ENCODE peak calls at places on chromosomes 3 and 15, in nine cellular contexts. V is GM12878, M is hepatocyte, F is keratinocyte, W is HCT116, Q is GM23338, H is K562, I is HepG2, X is endothelial cell of umbilical vein. L is an unnamed sample.

GRCh38 chr3:23256741-23257435 is 53.8 kb downstream of the UBE2E2 start:
- DNase-seq in V (peak; percentile 16), M (no peak), F (no peak), W (no peak), Q (no peak), H (no peak), I (no peak), X (no peak), L (peak; percentile 7)

GRCh38 chr3:65288781-65289180 is 601.0 kb upstream of the ADAMTS9 start:
- DNase-seq in V (no peak), M (no peak), F (no peak), W (no peak), Q (no peak), H (no peak), I (no peak), X (no peak), L (no peak)

GRCh38 chr15:65914981-65915925 is 46.0 kb downstream of the RAB11A start:
- DNase-seq in V (no peak), M (no peak), F (no peak), W (no peak), Q (no peak), H (no peak), I (no peak), X (no peak), L (no peak)

GRCh38 chr3:22939349-22939748 is 263.8 kb upstream of the UBE2E2 start:
- DNase-seq in V (no peak), M (peak; percentile 28), F (no peak), W (no peak), Q (no peak), H (no peak), I (no peak), X (no peak), L (peak; percentile 43)

GRCh38 chr3:154181127-154181691 is 60.0 kb downstream of the ARHGEF26 start:
- DNase-seq in V (no peak), M (peak; percentile 45), F (no peak), W (no peak), Q (no peak), H (no peak), I (no peak), X (no peak), L (no peak)

GRCh38 chr3:42535981-42536784 is 33.7 kb downstream of the VIPR1 start:
- DNase-seq in V (no peak), M (peak; percentile 68), F (no peak), W (no peak), Q (peak; percentile 97), H (peak; percentile 81), I (peak; percentile 60), X (peak; percentile 16), L (peak; percentile 38)

GRCh38 chr3:119927190-119927589 is 145.3 kb downstream of the NR1I2 start:
- DNase-seq in V (no peak), M (no peak), F (no peak), W (no peak), Q (no peak), H (no peak), I (no peak), X (no peak), L (no peak)

GRCh38 chr3:137294839-137295238 is 337.1 kb downstream of the IL20RB start:
- DNase-seq in V (no peak), M (no peak), F (no peak), W (no peak), Q (peak; percentile 20), H (no peak), I (no peak), X (no peak), L (no peak)

GRCh38 chr15:38308797-38309196 is 56.2 kb downstream of the SPRED1 start:
- DNase-seq in V (peak; percentile 40), M (no peak), F (no peak), W (no peak), Q (no peak), H (no peak), I (no peak), X (no peak), L (no peak)

GRCh38 chr3:93969443-93969842 is 4.3 kb downstream of the PROS1 start:
- DNase-seq in V (no peak), M (no peak), F (no peak), W (peak; percentile 12), Q (no peak), H (peak; percentile 48), I (no peak), X (no peak), L (peak; percentile 54)

GRCh38 chr15:37101634-37102314 is 1.4 kb upstream of the MEIS2 start:
- DNase-seq in V (no peak), M (peak; percentile 85), F (no peak), W (peak; percentile 21), Q (peak; percentile 86), H (peak; percentile 90), I (peak; percentile 51), X (peak; percentile 85), L (peak; percentile 90)

GRCh38 chr3:171687998-171688397 is 122.3 kb downstream of the PLD1 start:
- DNase-seq in V (no peak), M (no peak), F (no peak), W (no peak), Q (no peak), H (no peak), I (no peak), X (no peak), L (no peak)

GRCh38 chr3:161163297-161163696 is 57.8 kb upstream of the NMD3 start:
- DNase-seq in V (no peak), M (peak; percentile 20), F (peak; percentile 53), W (peak; percentile 79), Q (peak; percentile 32), H (peak; percentile 10), I (peak; percentile 39), X (peak; percentile 54), L (peak; percentile 87)

GRCh38 chr15:63836579-63836978 is 2.8 kb upstream of the HERC1 start:
- DNase-seq in V (no peak), M (no peak), F (no peak), W (no peak), Q (no peak), H (peak; percentile 56), I (no peak), X (peak; percentile 99), L (peak; percentile 4)

GRCh38 chr15:26879770-26880169 is 12.9 kb downstream of the GABRA5 start:
- DNase-seq in V (no peak), M (no peak), F (no peak), W (no peak), Q (no peak), H (no peak), I (no peak), X (no peak), L (no peak)

GRCh38 chr15:62760506-62760905 is 282.0 kb upstream of the TPM1 start:
- DNase-seq in V (no peak), M (no peak), F (no peak), W (no peak), Q (no peak), H (no peak), I (no peak), X (no peak), L (no peak)

GRCh38 chr3:105676621-105677300 is 192.1 kb downstream of the CBLB start:
- DNase-seq in V (no peak), M (no peak), F (no peak), W (no peak), Q (no peak), H (no peak), I (no peak), X (no peak), L (peak; percentile 9)

GRCh38 chr15:62619526-62619925 is 423.0 kb upstream of the TPM1 start:
- DNase-seq in V (no peak), M (no peak), F (no peak), W (no peak), Q (no peak), H (no peak), I (no peak), X (no peak), L (peak; percentile 52)

GRCh38 chr3:159765025-159765859 is 223.4 kb upstream of the IL12A start:
- DNase-seq in V (no peak), M (peak; percentile 85), F (peak; percentile 89), W (peak; percentile 85), Q (peak; percentile 66), H (no peak), I (no peak), X (peak; percentile 88), L (peak; percentile 100)

GRCh38 chr3:9770276-9770812 is 597 bp upstream of the CAMK1 start:
- DNase-seq in V (no peak), M (peak; percentile 68), F (no peak), W (no peak), Q (peak; percentile 38), H (no peak), I (peak; percentile 74), X (no peak), L (no peak)

GRCh38 chr15:65067645-65068416 is at the start of gene RASL12:
- DNase-seq in V (no peak), M (peak; percentile 48), F (no peak), W (no peak), Q (peak; percentile 79), H (no peak), I (no peak), X (no peak), L (no peak)

DNA sequence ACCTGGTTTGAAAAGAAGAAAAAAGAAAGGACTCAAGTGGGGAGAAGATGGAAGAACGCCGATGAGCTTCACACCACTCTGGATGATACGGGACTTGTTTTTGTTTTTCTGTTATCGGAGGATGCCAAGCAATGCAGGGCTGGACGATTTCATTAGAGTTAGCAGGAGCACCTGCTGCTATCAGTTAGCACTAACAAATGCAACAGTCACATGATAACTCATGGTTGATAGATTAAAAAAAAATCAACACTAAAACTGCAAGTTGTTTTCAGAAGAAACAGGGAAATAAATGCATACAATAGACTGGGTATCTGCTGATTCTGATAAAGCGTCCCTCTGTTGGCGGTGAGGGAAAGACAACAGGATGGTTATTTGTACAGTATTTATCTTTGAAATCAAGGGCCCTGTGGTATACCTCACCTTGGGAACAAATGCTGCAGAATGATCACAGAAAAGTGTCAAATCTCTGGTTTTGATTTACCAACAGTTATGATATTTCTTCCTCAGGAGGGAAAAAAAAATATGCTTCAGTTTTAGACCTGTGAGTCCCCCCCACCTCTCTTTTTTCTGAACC is 575.1 kb downstream of the FOXP1 start:
- DNase-seq in V (no peak), M (no peak), F (no peak), W (no peak), Q (no peak), H (no peak), I (no peak), X (peak; percentile 72), L (no peak)
- H3K4me1 ChIP-seq in V (peaks cover 3% of the 10 kb centered on the region), M (peaks cover 9% of the 10 kb centered on the region), F (peaks cover 42% of the 10 kb centered on the region), W (no peaks in the 10 kb centered on the region), Q (peaks cover 18% of the 10 kb centered on the region), H (no peaks in the 10 kb centered on the region), I (peaks cover 49% of the 10 kb centered on the region), X (peaks cover 57% of the 10 kb centered on the region), L (no peaks in the 10 kb centered on the region)

GRCh38 chr15:100340721-100341661 is 784 bp downstream of the ADAMTS17 start:
- DNase-seq in V (no peak), M (peak; percentile 54), F (no peak), W (no peak), Q (peak; percentile 61), H (no peak), I (no peak), X (no peak), L (peak; percentile 22)
- TF ChIP-seq EZH2 in V (no peak), M (peak; percentile 59), F (no peak), W (no peak), Q (no peak), H (no peak), I (no peak), X (no peak), L (no peak)

GRCh38 chr3:156681003-156681402 is 6.6 kb downstream of the TIPARP start:
- DNase-seq in V (no peak), M (peak; percentile 73), F (peak; percentile 83), W (no peak), Q (peak; percentile 79), H (peak; percentile 53), I (peak; percentile 71), X (peak; percentile 64), L (peak; percentile 83)
- H3K4me1 ChIP-seq in V (peaks cover 36% of the 10 kb centered on the region), M (peaks cover 23% of the 10 kb centered on the region), F (peaks cover 92% of the 10 kb centered on the region), W (peaks cover 14% of the 10 kb centered on the region), Q (peaks cover 4% of the 10 kb centered on the region), H (peaks cover 53% of the 10 kb centered on the region), I (peaks cover 77% of the 10 kb centered on the region), X (peaks cover 68% of the 10 kb centered on the region), L (peaks cover 89% of the 10 kb centered on the region)

GRCh38 chr3:184604039-184604955 is 42.7 kb downstream of the EPHB3 start:
- DNase-seq in V (no peak), M (no peak), F (no peak), W (no peak), Q (peak; percentile 94), H (no peak), I (no peak), X (no peak), L (peak; percentile 48)
- TF ChIP-seq EZH2 in V (no peak), M (peak; percentile 45), F (no peak), W (no peak), Q (peak; percentile 17), H (peak; percentile 89), I (no peak), X (peak; percentile 78), L (no peak)